ENCODE peak calls at places on chromosomes 6 and 20, in nine cellular contexts. One of them, this sample, is unnamed.

GRCh38 chr20:58219342-58219700 is 9.1 kb downstream of the ANKRD60 start:
- DNase-seq in GM12892: no peak
- DNase-seq in spleen: no peak
- DNase-seq in H1: no peak
- DNase-seq in prostate gland: no peak
- DNase-seq in A549: peak
- DNase-seq in uterus: no peak
- DNase-seq in heart left ventricle: no peak
- DNase-seq in esophagus muscularis mucosa: no peak
- DNase-seq in this sample: no peak

GRCh38 chr20:60065741-60066437 is 107.7 kb downstream of the CDH26 start:
- DNase-seq in GM12892: no peak
- DNase-seq in spleen: no peak
- DNase-seq in H1: no peak
- DNase-seq in prostate gland: no peak
- DNase-seq in A549: no peak
- DNase-seq in uterus: no peak
- DNase-seq in heart left ventricle: no peak
- DNase-seq in esophagus muscularis mucosa: no peak
- DNase-seq in this sample: no peak

GRCh38 chr6:98215531-98215930 is 618.8 kb upstream of the POU3F2 start:
- DNase-seq in GM12892: no peak
- DNase-seq in spleen: no peak
- DNase-seq in H1: no peak
- DNase-seq in prostate gland: no peak
- DNase-seq in A549: no peak
- DNase-seq in uterus: no peak
- DNase-seq in heart left ventricle: no peak
- DNase-seq in esophagus muscularis mucosa: no peak
- DNase-seq in this sample: no peak

GRCh38 chr20:49276201-49276894 is 1.5 kb downstream of the ZNFX1 start:
- DNase-seq in GM12892: peak
- DNase-seq in spleen: no peak
- DNase-seq in H1: no peak
- DNase-seq in prostate gland: no peak
- DNase-seq in A549: no peak
- DNase-seq in uterus: no peak
- DNase-seq in heart left ventricle: peak
- DNase-seq in esophagus muscularis mucosa: no peak
- DNase-seq in this sample: peak

GRCh38 chr20:25525857-25526256 is 59.5 kb downstream of the NINL start:
- DNase-seq in GM12892: no peak
- DNase-seq in spleen: no peak
- DNase-seq in H1: no peak
- DNase-seq in prostate gland: no peak
- DNase-seq in A549: peak
- DNase-seq in uterus: no peak
- DNase-seq in heart left ventricle: no peak
- DNase-seq in esophagus muscularis mucosa: no peak
- DNase-seq in this sample: no peak

GRCh38 chr6:151096255-151096612 is 143.5 kb upstream of the AKAP12 start:
- DNase-seq in GM12892: no peak
- DNase-seq in spleen: no peak
- DNase-seq in H1: no peak
- DNase-seq in prostate gland: no peak
- DNase-seq in A549: no peak
- DNase-seq in uterus: no peak
- DNase-seq in heart left ventricle: no peak
- DNase-seq in esophagus muscularis mucosa: no peak
- DNase-seq in this sample: no peak

GRCh38 chr6:42045538-42046460 is 4.5 kb upstream of the TAF8 start:
- DNase-seq in GM12892: no peak
- DNase-seq in spleen: peak
- DNase-seq in H1: peak
- DNase-seq in prostate gland: peak
- DNase-seq in A549: peak
- DNase-seq in uterus: peak
- DNase-seq in heart left ventricle: peak
- DNase-seq in esophagus muscularis mucosa: peak
- DNase-seq in this sample: peak

GRCh38 chr6:26613717-26614683 is 17.2 kb downstream of the ABT1 start:
- DNase-seq in GM12892: no peak
- DNase-seq in spleen: no peak
- DNase-seq in H1: peak
- DNase-seq in prostate gland: no peak
- DNase-seq in A549: no peak
- DNase-seq in uterus: no peak
- DNase-seq in heart left ventricle: peak
- DNase-seq in esophagus muscularis mucosa: no peak
- DNase-seq in this sample: no peak

GRCh38 chr20:48405909-48406308 is 421.9 kb downstream of the PREX1 start:
- DNase-seq in GM12892: no peak
- DNase-seq in spleen: no peak
- DNase-seq in H1: peak
- DNase-seq in prostate gland: no peak
- DNase-seq in A549: peak
- DNase-seq in uterus: no peak
- DNase-seq in heart left ventricle: no peak
- DNase-seq in esophagus muscularis mucosa: no peak
- DNase-seq in this sample: no peak

GRCh38 chr20:3753098-3753497 is 14.5 kb downstream of the ADISSP start:
- DNase-seq in GM12892: peak
- DNase-seq in spleen: no peak
- DNase-seq in H1: peak
- DNase-seq in prostate gland: peak
- DNase-seq in A549: peak
- DNase-seq in uterus: peak
- DNase-seq in heart left ventricle: peak
- DNase-seq in esophagus muscularis mucosa: no peak
- DNase-seq in this sample: peak

GRCh38 chr6:90369024-90369519 is 72.4 kb upstream of the BACH2 start:
- DNase-seq in GM12892: peak
- DNase-seq in spleen: no peak
- DNase-seq in H1: no peak
- DNase-seq in prostate gland: peak
- DNase-seq in A549: peak
- DNase-seq in uterus: peak
- DNase-seq in heart left ventricle: peak
- DNase-seq in esophagus muscularis mucosa: no peak
- DNase-seq in this sample: peak

GRCh38 chr6:146355521-146356100 is 188.0 kb upstream of the RAB32 start:
- DNase-seq in GM12892: no peak
- DNase-seq in spleen: no peak
- DNase-seq in H1: no peak
- DNase-seq in prostate gland: no peak
- DNase-seq in A549: no peak
- DNase-seq in uterus: no peak
- DNase-seq in heart left ventricle: no peak
- DNase-seq in esophagus muscularis mucosa: no peak
- DNase-seq in this sample: no peak

GRCh38 chr6:87029711-87030314 is 65.1 kb downstream of the CGA start:
- DNase-seq in GM12892: no peak
- DNase-seq in spleen: no peak
- DNase-seq in H1: no peak
- DNase-seq in prostate gland: no peak
- DNase-seq in A549: peak
- DNase-seq in uterus: no peak
- DNase-seq in heart left ventricle: no peak
- DNase-seq in esophagus muscularis mucosa: no peak
- DNase-seq in this sample: peak

GRCh38 chr6:119683022-119683421 is 333.5 kb upstream of the MAN1A1 start:
- DNase-seq in GM12892: no peak
- DNase-seq in spleen: no peak
- DNase-seq in H1: no peak
- DNase-seq in prostate gland: no peak
- DNase-seq in A549: no peak
- DNase-seq in uterus: no peak
- DNase-seq in heart left ventricle: no peak
- DNase-seq in esophagus muscularis mucosa: no peak
- DNase-seq in this sample: no peak

GRCh38 chr6:15592610-15593009 is 70.2 kb downstream of the DTNBP1 start:
- DNase-seq in GM12892: no peak
- DNase-seq in spleen: no peak
- DNase-seq in H1: no peak
- DNase-seq in prostate gland: no peak
- DNase-seq in A549: no peak
- DNase-seq in uterus: no peak
- DNase-seq in heart left ventricle: no peak
- DNase-seq in esophagus muscularis mucosa: no peak
- DNase-seq in this sample: no peak
- TF ChIP-seq POLR2A in GM12892: no peak
- TF ChIP-seq POLR2A in spleen: no peak
- TF ChIP-seq POLR2A in H1: no peak
- TF ChIP-seq POLR2A in prostate gland: no peak
- TF ChIP-seq POLR2A in A549: no peak
- TF ChIP-seq POLR2A in uterus: no peak
- TF ChIP-seq POLR2A in heart left ventricle: no peak
- TF ChIP-seq POLR2A in esophagus muscularis mucosa: no peak
- TF ChIP-seq POLR2A in this sample: no peak

DNA sequence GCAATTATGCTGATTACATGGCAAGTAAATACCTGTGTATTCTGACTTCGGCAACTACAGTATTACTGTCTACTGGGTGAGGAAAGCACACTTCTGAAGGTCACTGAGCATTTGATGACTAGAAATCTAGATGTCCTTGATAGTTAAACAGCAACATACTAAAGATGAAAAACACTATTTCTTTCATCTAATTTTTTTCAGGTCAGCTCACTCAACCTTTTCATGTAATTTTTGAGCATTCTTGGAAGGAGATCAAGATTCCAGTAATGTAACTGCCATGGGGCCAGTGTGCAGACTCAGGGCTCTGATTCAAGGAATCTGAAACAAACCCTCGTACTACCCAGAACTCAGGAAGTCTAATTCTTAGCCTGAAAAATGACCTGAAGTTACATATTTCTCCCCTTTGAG is 222.6 kb upstream of the TAB2 start:
- DNase-seq in GM12892: no peak
- DNase-seq in spleen: no peak
- DNase-seq in H1: no peak
- DNase-seq in prostate gland: no peak
- DNase-seq in A549: no peak
- DNase-seq in uterus: no peak
- DNase-seq in heart left ventricle: no peak
- DNase-seq in esophagus muscularis mucosa: no peak
- DNase-seq in this sample: no peak
- TF ChIP-seq POLR2A in GM12892: no peak
- TF ChIP-seq POLR2A in spleen: no peak
- TF ChIP-seq POLR2A in H1: no peak
- TF ChIP-seq POLR2A in prostate gland: no peak
- TF ChIP-seq POLR2A in A549: no peak
- TF ChIP-seq POLR2A in uterus: no peak
- TF ChIP-seq POLR2A in heart left ventricle: no peak
- TF ChIP-seq POLR2A in esophagus muscularis mucosa: no peak
- TF ChIP-seq POLR2A in this sample: no peak

GRCh38 chr6:31493875-31494694 is 3.9 kb upstream of the MICB start:
- DNase-seq in GM12892: no peak
- DNase-seq in spleen: peak
- DNase-seq in H1: peak
- DNase-seq in prostate gland: peak
- DNase-seq in A549: peak
- DNase-seq in uterus: peak
- DNase-seq in heart left ventricle: peak
- DNase-seq in esophagus muscularis mucosa: peak
- DNase-seq in this sample: peak
- TF ChIP-seq POLR2A in GM12892: no peak
- TF ChIP-seq POLR2A in spleen: no peak
- TF ChIP-seq POLR2A in H1: peak
- TF ChIP-seq POLR2A in prostate gland: peak
- TF ChIP-seq POLR2A in A549: no peak
- TF ChIP-seq POLR2A in uterus: no peak
- TF ChIP-seq POLR2A in heart left ventricle: no peak
- TF ChIP-seq POLR2A in esophagus muscularis mucosa: no peak
- TF ChIP-seq POLR2A in this sample: no peak

DNA sequence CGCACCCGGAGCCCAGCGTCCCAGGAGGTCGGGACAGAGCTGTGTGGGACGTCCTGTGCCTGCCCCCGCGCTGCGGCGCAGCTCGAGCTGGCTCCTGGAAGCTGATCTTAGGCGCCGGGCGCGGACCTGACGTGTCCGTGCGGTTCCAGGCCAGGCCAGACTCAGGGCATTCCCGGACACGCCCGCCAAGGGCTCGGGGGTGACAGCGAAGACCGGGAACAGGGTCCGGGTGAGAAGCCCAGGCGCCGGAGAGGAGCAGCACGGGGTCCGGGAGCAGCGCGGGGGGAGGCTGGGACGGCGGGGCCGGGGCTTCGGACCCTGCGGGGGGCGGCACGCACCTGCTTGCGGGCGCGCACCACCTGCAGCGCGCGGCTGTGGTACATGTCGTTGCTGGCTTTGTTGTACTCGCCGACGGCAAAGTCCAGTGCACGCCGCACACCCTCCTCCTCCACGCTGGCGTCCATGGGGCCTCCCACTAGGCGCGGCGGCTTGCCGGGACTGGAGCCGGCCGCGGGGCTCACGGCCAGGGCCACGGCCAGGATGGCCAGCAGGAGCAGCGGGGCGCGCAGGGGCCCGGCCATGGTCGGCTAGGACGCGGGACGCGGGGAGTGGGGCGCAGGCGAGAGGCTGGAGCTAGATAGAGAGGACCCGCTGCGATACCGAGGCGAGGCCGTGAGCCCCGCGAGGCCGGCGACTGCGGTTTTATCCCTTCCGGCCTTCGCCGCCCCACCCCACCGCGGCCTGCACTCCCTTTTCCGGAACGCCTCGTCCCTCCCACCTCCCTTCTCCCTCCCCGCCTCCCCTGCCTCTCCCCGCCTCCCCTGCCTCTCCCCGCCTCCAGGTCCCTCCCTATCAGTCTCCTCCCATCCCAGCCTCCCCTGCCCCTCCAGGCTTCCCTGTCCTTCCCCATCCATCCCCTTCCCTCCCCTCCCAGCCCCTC is at the start of gene CST3:
- DNase-seq in GM12892: peak
- DNase-seq in spleen: peak
- DNase-seq in H1: peak
- DNase-seq in prostate gland: peak
- DNase-seq in A549: peak
- DNase-seq in uterus: peak
- DNase-seq in heart left ventricle: peak
- DNase-seq in esophagus muscularis mucosa: peak
- DNase-seq in this sample: peak
- TF ChIP-seq POLR2A in GM12892: no peak
- TF ChIP-seq POLR2A in spleen: no peak
- TF ChIP-seq POLR2A in H1: peak
- TF ChIP-seq POLR2A in prostate gland: peak
- TF ChIP-seq POLR2A in A549: peak
- TF ChIP-seq POLR2A in uterus: peak
- TF ChIP-seq POLR2A in heart left ventricle: peak
- TF ChIP-seq POLR2A in esophagus muscularis mucosa: peak
- TF ChIP-seq POLR2A in this sample: peak

This sample was measured in erythroblast.